ENCODE peak calls at places on chromosomes 12 and 14, in nine cellular contexts. One of them, this sample, is unnamed.

GRCh38 chr12:97308576-97309198 is 153.9 kb upstream of the RMST start:
- DNase-seq in esophagus squamous epithelium: no peak
- DNase-seq in hepatocyte: peak
- DNase-seq in choroid plexus epithelial cell: peak
- DNase-seq in GM06990: peak
- DNase-seq in astrocyte of the cerebellum: peak
- DNase-seq in cardiac muscle cell: peak
- DNase-seq in kidney epithelial cell: no peak
- DNase-seq in CD8-positive, alpha-beta T cell: no peak
- DNase-seq in this sample: peak

GRCh38 chr12:62632521-62632920 is 165.9 kb downstream of the MON2 start:
- DNase-seq in esophagus squamous epithelium: no peak
- DNase-seq in hepatocyte: peak
- DNase-seq in choroid plexus epithelial cell: peak
- DNase-seq in GM06990: peak
- DNase-seq in astrocyte of the cerebellum: no peak
- DNase-seq in cardiac muscle cell: peak
- DNase-seq in kidney epithelial cell: no peak
- DNase-seq in CD8-positive, alpha-beta T cell: no peak
- DNase-seq in this sample: no peak

GRCh38 chr14:74596747-74597456 is 15.1 kb downstream of the LTBP2 start:
- DNase-seq in esophagus squamous epithelium: no peak
- DNase-seq in hepatocyte: no peak
- DNase-seq in choroid plexus epithelial cell: peak
- DNase-seq in GM06990: no peak
- DNase-seq in astrocyte of the cerebellum: no peak
- DNase-seq in cardiac muscle cell: peak
- DNase-seq in kidney epithelial cell: no peak
- DNase-seq in CD8-positive, alpha-beta T cell: no peak
- DNase-seq in this sample: no peak

GRCh38 chr14:58501214-58501816 is 73.8 kb downstream of the KIAA0586 start:
- DNase-seq in esophagus squamous epithelium: no peak
- DNase-seq in hepatocyte: peak
- DNase-seq in choroid plexus epithelial cell: peak
- DNase-seq in GM06990: peak
- DNase-seq in astrocyte of the cerebellum: peak
- DNase-seq in cardiac muscle cell: peak
- DNase-seq in kidney epithelial cell: peak
- DNase-seq in CD8-positive, alpha-beta T cell: no peak
- DNase-seq in this sample: peak

GRCh38 chr12:125892276-125892675 is 827.0 kb downstream of the AACS start:
- DNase-seq in esophagus squamous epithelium: no peak
- DNase-seq in hepatocyte: no peak
- DNase-seq in choroid plexus epithelial cell: no peak
- DNase-seq in GM06990: no peak
- DNase-seq in astrocyte of the cerebellum: peak
- DNase-seq in cardiac muscle cell: no peak
- DNase-seq in kidney epithelial cell: no peak
- DNase-seq in CD8-positive, alpha-beta T cell: no peak
- DNase-seq in this sample: no peak

GRCh38 chr14:96745500-96746051 is 51.6 kb upstream of the VRK1 start:
- DNase-seq in esophagus squamous epithelium: no peak
- DNase-seq in hepatocyte: no peak
- DNase-seq in choroid plexus epithelial cell: no peak
- DNase-seq in GM06990: no peak
- DNase-seq in astrocyte of the cerebellum: no peak
- DNase-seq in cardiac muscle cell: no peak
- DNase-seq in kidney epithelial cell: no peak
- DNase-seq in CD8-positive, alpha-beta T cell: no peak
- DNase-seq in this sample: no peak

GRCh38 chr14:77204457-77204796 is 22.8 kb downstream of the TMEM63C start:
- DNase-seq in esophagus squamous epithelium: no peak
- DNase-seq in hepatocyte: peak
- DNase-seq in choroid plexus epithelial cell: no peak
- DNase-seq in GM06990: no peak
- DNase-seq in astrocyte of the cerebellum: no peak
- DNase-seq in cardiac muscle cell: no peak
- DNase-seq in kidney epithelial cell: no peak
- DNase-seq in CD8-positive, alpha-beta T cell: no peak
- DNase-seq in this sample: no peak

GRCh38 chr12:69129014-69129413 is 110.4 kb upstream of the CPSF6 start:
- DNase-seq in esophagus squamous epithelium: no peak
- DNase-seq in hepatocyte: no peak
- DNase-seq in choroid plexus epithelial cell: peak
- DNase-seq in GM06990: no peak
- DNase-seq in astrocyte of the cerebellum: no peak
- DNase-seq in cardiac muscle cell: peak
- DNase-seq in kidney epithelial cell: no peak
- DNase-seq in CD8-positive, alpha-beta T cell: no peak
- DNase-seq in this sample: no peak

GRCh38 chr14:102527255-102528232 is 18.0 kb upstream of the ANKRD9 start:
- DNase-seq in esophagus squamous epithelium: no peak
- DNase-seq in hepatocyte: peak
- DNase-seq in choroid plexus epithelial cell: no peak
- DNase-seq in GM06990: no peak
- DNase-seq in astrocyte of the cerebellum: no peak
- DNase-seq in cardiac muscle cell: no peak
- DNase-seq in kidney epithelial cell: no peak
- DNase-seq in CD8-positive, alpha-beta T cell: no peak
- DNase-seq in this sample: no peak

GRCh38 chr12:126890097-126890496 is 1376.9 kb upstream of the TMEM132C start:
- DNase-seq in esophagus squamous epithelium: no peak
- DNase-seq in hepatocyte: no peak
- DNase-seq in choroid plexus epithelial cell: no peak
- DNase-seq in GM06990: no peak
- DNase-seq in astrocyte of the cerebellum: no peak
- DNase-seq in cardiac muscle cell: no peak
- DNase-seq in kidney epithelial cell: no peak
- DNase-seq in CD8-positive, alpha-beta T cell: no peak
- DNase-seq in this sample: no peak

DNA sequence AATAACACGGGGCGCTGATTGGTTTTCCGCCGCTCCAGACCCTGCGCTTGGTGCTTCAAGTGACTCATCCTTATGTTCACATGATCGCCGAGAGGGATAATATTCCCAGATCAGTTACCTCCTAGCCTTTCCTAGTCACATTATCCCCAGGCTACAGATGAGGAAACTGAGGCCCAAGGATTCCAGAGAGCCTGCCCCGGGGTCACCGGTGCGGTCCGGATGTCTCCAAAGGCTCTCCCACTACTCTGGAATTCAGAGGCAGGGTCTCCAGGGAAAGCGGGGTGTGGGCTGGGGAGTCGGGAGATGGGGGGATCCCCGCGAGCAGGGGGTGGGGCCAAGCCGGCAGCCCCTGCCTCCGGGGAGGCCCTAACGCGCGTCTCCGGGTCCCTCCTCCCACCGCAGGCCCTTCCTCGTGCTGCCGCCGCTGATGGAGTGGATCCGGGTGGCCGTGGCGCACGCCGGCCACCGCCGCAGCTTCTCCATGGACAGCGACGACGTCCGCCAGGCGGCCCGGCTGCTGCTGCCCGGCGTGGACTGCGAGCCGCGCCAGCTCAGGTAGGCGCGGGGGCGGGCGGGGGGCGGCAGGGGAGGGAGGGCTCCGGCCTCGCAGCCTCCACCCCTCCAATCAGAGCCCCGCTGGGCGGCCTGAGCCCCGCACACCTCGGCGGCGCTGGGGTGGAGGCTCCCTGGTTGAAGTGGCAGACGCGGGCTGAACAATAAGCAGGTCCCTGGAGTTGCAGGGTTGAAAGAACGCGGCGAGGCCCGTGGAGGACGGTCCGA is 104.7 kb upstream of the PWP1 start:
- DNase-seq in esophagus squamous epithelium: no peak
- DNase-seq in hepatocyte: peak
- DNase-seq in choroid plexus epithelial cell: peak
- DNase-seq in GM06990: no peak
- DNase-seq in astrocyte of the cerebellum: no peak
- DNase-seq in cardiac muscle cell: no peak
- DNase-seq in kidney epithelial cell: no peak
- DNase-seq in CD8-positive, alpha-beta T cell: no peak
- DNase-seq in this sample: no peak
- H3K4me3 ChIP-seq in esophagus squamous epithelium: peak
- H3K4me3 ChIP-seq in hepatocyte: no peak
- H3K4me3 ChIP-seq in choroid plexus epithelial cell: peak
- H3K4me3 ChIP-seq in GM06990: no peak
- H3K4me3 ChIP-seq in astrocyte of the cerebellum: peak
- H3K4me3 ChIP-seq in cardiac muscle cell: peak
- H3K4me3 ChIP-seq in kidney epithelial cell: peak
- H3K4me3 ChIP-seq in CD8-positive, alpha-beta T cell: no peak
- H3K4me3 ChIP-seq in this sample: no peak

DNA sequence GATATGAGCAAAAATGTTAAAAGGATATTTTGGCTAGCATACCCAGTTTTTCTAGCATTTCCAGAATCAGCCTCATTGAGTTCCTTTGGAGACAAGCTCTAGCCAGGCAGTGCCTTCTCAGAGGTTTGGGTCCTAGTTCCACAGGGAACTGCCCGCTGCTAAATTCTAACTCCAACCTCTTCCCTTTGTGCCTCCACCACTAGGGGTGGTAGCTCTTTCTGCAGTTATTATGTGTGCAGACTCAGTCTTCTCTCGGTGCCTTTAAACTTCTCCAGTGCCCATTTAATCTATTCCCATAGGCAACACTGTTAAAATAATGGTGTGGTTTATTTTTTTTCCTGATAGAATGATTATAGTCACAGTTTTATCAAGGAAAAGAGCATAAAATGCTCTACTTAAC is 21.5 kb upstream of the SLC25A3 start:
- DNase-seq in esophagus squamous epithelium: no peak
- DNase-seq in hepatocyte: no peak
- DNase-seq in choroid plexus epithelial cell: no peak
- DNase-seq in GM06990: no peak
- DNase-seq in astrocyte of the cerebellum: no peak
- DNase-seq in cardiac muscle cell: peak
- DNase-seq in kidney epithelial cell: no peak
- DNase-seq in CD8-positive, alpha-beta T cell: no peak
- DNase-seq in this sample: no peak
- TF ChIP-seq CTCF in esophagus squamous epithelium: no peak
- TF ChIP-seq CTCF in hepatocyte: no peak
- TF ChIP-seq CTCF in choroid plexus epithelial cell: peak
- TF ChIP-seq CTCF in GM06990: peak
- TF ChIP-seq CTCF in astrocyte of the cerebellum: peak
- TF ChIP-seq CTCF in cardiac muscle cell: peak
- TF ChIP-seq CTCF in kidney epithelial cell: peak
- TF ChIP-seq CTCF in CD8-positive, alpha-beta T cell: no peak
- TF ChIP-seq CTCF in this sample: peak

DNA sequence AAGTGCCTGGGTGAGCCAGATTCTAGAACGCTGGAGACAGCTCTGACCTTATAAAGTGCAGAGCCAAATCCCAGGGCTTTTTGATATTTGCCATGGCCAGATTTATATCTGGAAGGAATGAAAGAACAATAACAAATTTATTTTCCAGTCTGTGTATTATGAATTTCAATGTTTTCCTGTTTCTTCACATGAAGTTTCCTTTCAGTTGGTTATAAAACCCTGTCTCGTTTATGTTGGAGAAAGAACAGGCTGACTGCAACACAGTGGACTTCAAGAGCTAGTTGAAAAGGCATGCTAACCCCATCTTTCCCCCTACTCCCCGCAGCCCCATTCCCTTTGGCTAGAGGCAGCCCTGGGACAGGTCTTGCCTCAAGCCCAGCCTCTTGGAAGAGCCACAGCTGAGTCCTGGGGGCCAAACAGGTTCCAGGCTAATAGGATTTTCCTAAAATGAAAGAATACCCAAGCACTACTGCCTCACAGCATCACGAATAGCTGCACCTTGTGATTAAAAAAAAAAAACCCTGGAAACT is 1.7 kb downstream of the FBLN5 start:
- DNase-seq in esophagus squamous epithelium: no peak
- DNase-seq in hepatocyte: no peak
- DNase-seq in choroid plexus epithelial cell: no peak
- DNase-seq in GM06990: no peak
- DNase-seq in astrocyte of the cerebellum: no peak
- DNase-seq in cardiac muscle cell: no peak
- DNase-seq in kidney epithelial cell: no peak
- DNase-seq in CD8-positive, alpha-beta T cell: no peak
- DNase-seq in this sample: no peak
- H3K4me3 ChIP-seq in esophagus squamous epithelium: peak
- H3K4me3 ChIP-seq in hepatocyte: peak
- H3K4me3 ChIP-seq in choroid plexus epithelial cell: peak
- H3K4me3 ChIP-seq in GM06990: no peak
- H3K4me3 ChIP-seq in astrocyte of the cerebellum: peak
- H3K4me3 ChIP-seq in cardiac muscle cell: no peak
- H3K4me3 ChIP-seq in kidney epithelial cell: no peak
- H3K4me3 ChIP-seq in CD8-positive, alpha-beta T cell: no peak
- H3K4me3 ChIP-seq in this sample: no peak

DNA sequence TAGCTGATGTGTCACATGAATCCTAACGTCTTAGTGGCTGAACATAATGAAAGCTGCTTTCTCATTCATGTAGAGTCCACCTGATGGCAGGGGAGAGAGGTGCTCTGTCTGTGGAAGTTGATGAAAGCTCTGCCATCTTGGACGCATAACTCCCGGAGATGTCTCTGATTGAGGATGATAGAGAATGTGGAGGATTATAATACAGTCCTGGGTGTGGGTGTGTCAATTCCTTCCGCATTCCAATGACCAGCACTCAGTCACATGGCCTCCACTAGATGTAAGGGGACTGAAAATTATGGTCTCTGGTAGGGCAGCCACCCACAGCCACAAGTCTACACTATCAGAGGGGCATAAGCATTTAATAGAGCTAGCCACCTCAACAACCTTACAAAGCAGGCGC is 234.4 kb upstream of the CRY1 start:
- DNase-seq in esophagus squamous epithelium: no peak
- DNase-seq in hepatocyte: no peak
- DNase-seq in choroid plexus epithelial cell: no peak
- DNase-seq in GM06990: no peak
- DNase-seq in astrocyte of the cerebellum: no peak
- DNase-seq in cardiac muscle cell: no peak
- DNase-seq in kidney epithelial cell: no peak
- DNase-seq in CD8-positive, alpha-beta T cell: no peak
- DNase-seq in this sample: no peak
- TF ChIP-seq CTCF in esophagus squamous epithelium: no peak
- TF ChIP-seq CTCF in hepatocyte: no peak
- TF ChIP-seq CTCF in choroid plexus epithelial cell: peak
- TF ChIP-seq CTCF in GM06990: no peak
- TF ChIP-seq CTCF in astrocyte of the cerebellum: no peak
- TF ChIP-seq CTCF in cardiac muscle cell: no peak
- TF ChIP-seq CTCF in kidney epithelial cell: no peak
- TF ChIP-seq CTCF in CD8-positive, alpha-beta T cell: no peak
- TF ChIP-seq CTCF in this sample: no peak